ENCODE peak calls at places on chromosomes 6 and 20, in eight cellular contexts. G, R, P, V, O, C, A and J are unnamed samples.

GRCh38 chr6:111601875-111602274 is 3.8 kb downstream of the TRAF3IP2 start:
- DNase-seq in G (no peak), R (no peak), P (no peak), V (no peak), O (peak), C (no peak), A (no peak), J (no peak)

GRCh38 chr20:31630187-31630790 is 7.4 kb upstream of the COX4I2 start:
- DNase-seq in G (no peak), R (no peak), P (no peak), V (no peak), O (peak), C (no peak), A (no peak), J (no peak)

GRCh38 chr6:24974182-24975171 is 38.7 kb upstream of the RIPOR2 start:
- DNase-seq in G (no peak), R (no peak), P (no peak), V (no peak), O (peak), C (no peak), A (no peak), J (no peak)

GRCh38 chr6:142883011-142883410 is 62.0 kb downstream of the HIVEP2 start:
- DNase-seq in G (no peak), R (no peak), P (no peak), V (no peak), O (peak), C (no peak), A (no peak), J (no peak)

GRCh38 chr20:17431621-17432364 is 99.4 kb downstream of the BFSP1 start:
- DNase-seq in G (peak), R (no peak), P (peak), V (peak), O (peak), C (peak), A (no peak), J (no peak)

GRCh38 chr20:33933469-33933909 is 60.2 kb upstream of the RALY start:
- DNase-seq in G (peak), R (no peak), P (peak), V (peak), O (peak), C (peak), A (peak), J (no peak)

GRCh38 chr6:164911151-164911550 is 398.3 kb downstream of the C6orf118 start:
- DNase-seq in G (no peak), R (no peak), P (no peak), V (no peak), O (no peak), C (no peak), A (no peak), J (no peak)

GRCh38 chr6:71139249-71139648 is 149.4 kb upstream of the OGFRL1 start:
- DNase-seq in G (peak), R (no peak), P (no peak), V (no peak), O (peak), C (no peak), A (no peak), J (no peak)

GRCh38 chr6:133099573-133099972 is 141.6 kb upstream of the EYA4 start:
- DNase-seq in G (peak), R (no peak), P (no peak), V (no peak), O (peak), C (no peak), A (no peak), J (no peak)

GRCh38 chr6:149127212-149127611 is 190.3 kb upstream of the TAB2 start:
- DNase-seq in G (no peak), R (no peak), P (no peak), V (no peak), O (peak), C (no peak), A (no peak), J (no peak)

GRCh38 chr6:162416845-162417537 is 310.6 kb downstream of the PRKN start:
- DNase-seq in G (no peak), R (no peak), P (no peak), V (no peak), O (no peak), C (no peak), A (no peak), J (no peak)

GRCh38 chr6:14381225-14381887 is 263.8 kb downstream of the CD83 start:
- DNase-seq in G (no peak), R (no peak), P (peak), V (no peak), O (no peak), C (no peak), A (no peak), J (no peak)

GRCh38 chr6:44867561-44868334 is 460.4 kb upstream of the RUNX2 start:
- DNase-seq in G (no peak), R (no peak), P (no peak), V (no peak), O (no peak), C (no peak), A (no peak), J (no peak)

GRCh38 chr6:34958748-34959147 is 69.7 kb downstream of the ANKS1A start:
- DNase-seq in G (no peak), R (no peak), P (no peak), V (no peak), O (no peak), C (no peak), A (no peak), J (no peak)

GRCh38 chr6:105167987-105168386 is 11.8 kb downstream of the POPDC3 start:
- DNase-seq in G (no peak), R (no peak), P (no peak), V (no peak), O (no peak), C (no peak), A (no peak), J (no peak)

GRCh38 chr20:56360133-56360898 is 1.5 kb downstream of the FAM210B start:
- DNase-seq in G (no peak), R (no peak), P (no peak), V (no peak), O (no peak), C (no peak), A (no peak), J (no peak)

GRCh38 chr6:161400650-161401049 is 126.8 kb upstream of the AGPAT4 start:
- DNase-seq in G (no peak), R (no peak), P (no peak), V (no peak), O (no peak), C (no peak), A (no peak), J (no peak)

GRCh38 chr6:169273511-169273910 is 19.9 kb upstream of the THBS2 start:
- DNase-seq in G (no peak), R (no peak), P (no peak), V (no peak), O (no peak), C (no peak), A (no peak), J (no peak)

GRCh38 chr6:11430036-11430435 is 107.5 kb upstream of the TMEM170B start:
- DNase-seq in G (no peak), R (no peak), P (no peak), V (no peak), O (peak), C (no peak), A (no peak), J (no peak)

GRCh38 chr6:135753196-135753595 is 98.3 kb upstream of the PDE7B start:
- DNase-seq in G (no peak), R (no peak), P (no peak), V (no peak), O (no peak), C (no peak), A (no peak), J (no peak)

GRCh38 chr6:25998379-25998778 is 35.8 kb downstream of the TRIM38 start:
- DNase-seq in G (no peak), R (no peak), P (no peak), V (no peak), O (no peak), C (no peak), A (no peak), J (no peak)

GRCh38 chr6:39365281-39366074 is 43.0 kb upstream of the KCNK16 start:
- DNase-seq in G (peak), R (no peak), P (no peak), V (no peak), O (peak), C (no peak), A (no peak), J (no peak)

GRCh38 chr6:38776515-38776914 is 61.4 kb downstream of the DNAH8 start:
- DNase-seq in G (peak), R (no peak), P (no peak), V (no peak), O (peak), C (no peak), A (no peak), J (no peak)

GRCh38 chr6:53441035-53441493 is 92.3 kb upstream of the ELOVL5 start:
- DNase-seq in G (no peak), R (no peak), P (no peak), V (no peak), O (no peak), C (no peak), A (no peak), J (no peak)

DNA sequence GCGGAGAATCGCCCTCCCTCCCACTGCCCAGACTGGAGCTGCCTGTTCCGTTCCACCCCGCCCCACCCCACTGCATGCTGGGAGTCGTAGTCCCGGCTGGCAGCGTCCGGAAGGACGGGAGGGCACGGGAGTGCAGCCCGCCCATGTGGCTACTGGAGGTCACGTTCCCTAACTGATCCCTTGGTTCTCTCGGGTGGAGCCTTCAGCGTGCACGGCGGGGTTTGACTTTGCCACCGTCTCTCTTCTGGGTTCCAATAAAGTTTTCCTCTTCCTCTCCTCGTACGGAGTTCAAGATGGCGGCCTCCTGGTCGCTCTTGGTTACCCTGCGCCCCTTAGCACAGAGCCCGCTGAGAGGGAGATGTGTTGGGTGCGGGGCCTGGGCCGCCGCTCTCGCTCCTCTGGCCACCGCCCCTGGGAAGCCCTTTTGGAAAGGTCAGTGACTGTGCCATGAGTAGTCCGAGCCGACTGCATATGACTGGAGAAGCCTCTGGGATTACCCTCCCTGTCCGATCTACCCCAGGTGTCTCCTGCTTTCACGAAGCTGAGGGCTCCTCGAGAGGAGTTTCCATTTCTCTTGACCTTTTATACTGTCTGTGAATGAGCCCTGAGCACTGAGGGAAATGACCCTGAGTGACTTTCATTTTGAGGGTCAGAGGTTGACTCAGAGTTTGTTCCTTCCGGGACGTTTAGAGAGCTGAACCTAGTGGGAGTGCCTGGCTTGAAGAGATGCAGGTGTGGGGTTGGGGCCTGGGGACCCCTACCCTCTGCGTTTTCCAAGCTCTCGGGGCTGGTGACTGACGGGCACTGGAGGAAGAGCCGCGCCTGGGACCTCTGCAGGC is at the start of gene AFG1L:
- DNase-seq in G (peak), R (peak), P (peak), V (peak), O (peak), C (peak), A (peak), J (peak)
- TF ChIP-seq CTCF in G (no peak), R (no peak), P (no peak), V (no peak), O (no peak), C (no peak), A (peak), J (no peak)

GRCh38 chr6:152368761-152369624 is 268.2 kb downstream of the SYNE1 start:
- DNase-seq in G (no peak), R (no peak), P (no peak), V (peak), O (peak), C (no peak), A (no peak), J (no peak)

GRCh38 chr6:152360016-152360415 is 277.1 kb downstream of the SYNE1 start:
- DNase-seq in G (no peak), R (no peak), P (no peak), V (no peak), O (no peak), C (no peak), A (no peak), J (no peak)

DNA sequence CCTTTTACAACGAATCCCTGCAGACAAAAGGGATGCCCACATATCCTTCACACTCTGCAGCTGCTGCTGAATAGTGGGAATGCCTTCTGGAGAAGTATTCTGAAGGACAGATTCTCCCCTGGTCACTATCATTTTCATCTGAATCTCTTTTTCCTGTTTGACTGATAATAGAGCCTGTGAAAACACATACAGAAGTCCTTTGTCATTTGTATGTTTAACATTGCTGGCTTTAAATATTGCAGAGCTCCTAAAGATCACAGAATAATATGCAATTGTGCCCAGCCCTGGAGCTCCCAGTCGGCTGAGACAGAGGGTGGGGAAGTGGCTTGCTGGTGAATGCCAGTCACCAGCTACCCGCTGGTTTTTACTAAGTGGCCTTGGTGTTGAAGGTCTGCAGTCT is 272.3 kb downstream of the SYNE1 start:
- DNase-seq in G (no peak), R (no peak), P (no peak), V (no peak), O (no peak), C (no peak), A (no peak), J (no peak)
- TF ChIP-seq CTCF in G (no peak), R (no peak), P (no peak), V (no peak), O (no peak), C (no peak), A (no peak), J (no peak)

DNA sequence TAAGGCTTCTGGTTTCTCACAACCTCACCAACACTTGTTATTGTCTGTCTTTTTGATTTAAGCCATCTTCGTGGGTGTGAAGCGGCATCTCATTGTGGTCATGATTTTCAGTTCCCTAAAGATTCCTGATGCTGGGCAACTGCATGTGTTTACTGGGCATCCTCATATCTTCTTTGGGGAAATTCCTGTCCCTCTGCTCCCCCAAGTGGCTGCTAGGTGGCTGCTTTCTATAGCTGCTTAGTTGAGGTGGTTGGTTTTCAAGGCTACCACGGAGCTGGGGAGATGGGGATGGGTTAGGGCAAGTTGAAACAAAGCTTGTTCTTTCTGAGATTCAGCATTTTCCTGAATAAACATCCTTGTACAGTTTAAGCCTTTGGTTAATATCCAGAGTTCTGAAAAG is 403.9 kb upstream of the SULF2 start:
- DNase-seq in G (peak), R (no peak), P (peak), V (no peak), O (peak), C (peak), A (no peak), J (no peak)
- TF ChIP-seq CTCF in G (peak), R (peak), P (peak), V (peak), O (peak), C (no peak), A (no peak), J (peak)

DNA sequence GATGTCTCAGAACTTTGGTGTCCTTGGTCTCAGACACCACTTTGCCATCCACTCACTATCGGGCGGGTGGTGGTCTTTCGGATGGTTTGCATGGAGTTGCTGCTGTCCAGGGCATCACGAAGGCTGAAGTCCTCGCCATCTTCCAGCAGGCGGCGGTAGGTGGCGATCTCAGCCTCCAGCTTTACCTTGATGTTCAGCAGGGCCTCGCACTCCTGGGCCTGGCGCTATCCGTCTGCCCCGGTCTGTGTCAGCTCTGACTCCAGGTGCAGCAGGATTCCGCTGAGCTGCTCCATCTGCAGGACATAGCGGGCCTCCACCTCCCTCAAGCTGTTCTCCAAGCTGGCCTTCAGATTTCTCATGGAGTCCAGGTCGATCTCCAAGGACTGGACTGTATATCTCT is 36.0 kb downstream of the ZNF311 start:
- DNase-seq in G (no peak), R (no peak), P (peak), V (no peak), O (no peak), C (peak), A (no peak), J (no peak)
- TF ChIP-seq CTCF in G (peak), R (no peak), P (peak), V (no peak), O (peak), C (no peak), A (no peak), J (no peak)

GRCh38 chr20:35604444-35604750 is 11.2 kb upstream of the SPAG4 start:
- DNase-seq in G (no peak), R (no peak), P (peak), V (no peak), O (peak), C (peak), A (no peak), J (no peak)
- TF ChIP-seq CTCF in G (peak), R (peak), P (peak), V (no peak), O (peak), C (peak), A (no peak), J (peak)

GRCh38 chr6:154371337-154371736 is 14.7 kb upstream of the IPCEF1 start:
- DNase-seq in G (no peak), R (no peak), P (no peak), V (no peak), O (no peak), C (no peak), A (no peak), J (no peak)

GRCh38 chr6:154373971-154374370 is 17.4 kb upstream of the IPCEF1 start:
- DNase-seq in G (no peak), R (no peak), P (no peak), V (no peak), O (no peak), C (no peak), A (no peak), J (no peak)

GRCh38 chr6:154367333-154367732 is 10.7 kb upstream of the IPCEF1 start:
- DNase-seq in G (no peak), R (no peak), P (no peak), V (no peak), O (no peak), C (no peak), A (no peak), J (no peak)

GRCh38 chr6:154367839-154368695 is 11.5 kb upstream of the IPCEF1 start:
- DNase-seq in G (no peak), R (no peak), P (no peak), V (no peak), O (peak), C (no peak), A (no peak), J (no peak)

GRCh38 chr6:154370545-154370944 is 13.9 kb upstream of the IPCEF1 start:
- DNase-seq in G (peak), R (peak), P (peak), V (no peak), O (peak), C (no peak), A (no peak), J (no peak)
- TF ChIP-seq CTCF in G (peak), R (peak), P (peak), V (peak), O (peak), C (no peak), A (no peak), J (peak)

GRCh38 chr20:20525756-20526155 is 157.9 kb downstream of the INSM1 start:
- DNase-seq in G (no peak), R (no peak), P (no peak), V (no peak), O (no peak), C (no peak), A (no peak), J (no peak)
- TF ChIP-seq CTCF in G (no peak), R (no peak), P (no peak), V (no peak), O (no peak), C (no peak), A (no peak), J (no peak)

GRCh38 chr20:49210750-49211110 is 8.5 kb upstream of the DDX27 start:
- DNase-seq in G (no peak), R (no peak), P (no peak), V (no peak), O (no peak), C (no peak), A (no peak), J (no peak)

GRCh38 chr20:49203011-49203410 is 14.9 kb upstream of the STAU1 start:
- DNase-seq in G (no peak), R (no peak), P (no peak), V (no peak), O (no peak), C (no peak), A (no peak), J (no peak)

GRCh38 chr20:49210101-49210749 is 9.0 kb upstream of the DDX27 start:
- DNase-seq in G (no peak), R (no peak), P (no peak), V (no peak), O (no peak), C (no peak), A (no peak), J (no peak)

GRCh38 chr20:49203746-49204145 is 15.5 kb upstream of the DDX27 start:
- DNase-seq in G (no peak), R (no peak), P (no peak), V (no peak), O (no peak), C (no peak), A (no peak), J (no peak)

DNA sequence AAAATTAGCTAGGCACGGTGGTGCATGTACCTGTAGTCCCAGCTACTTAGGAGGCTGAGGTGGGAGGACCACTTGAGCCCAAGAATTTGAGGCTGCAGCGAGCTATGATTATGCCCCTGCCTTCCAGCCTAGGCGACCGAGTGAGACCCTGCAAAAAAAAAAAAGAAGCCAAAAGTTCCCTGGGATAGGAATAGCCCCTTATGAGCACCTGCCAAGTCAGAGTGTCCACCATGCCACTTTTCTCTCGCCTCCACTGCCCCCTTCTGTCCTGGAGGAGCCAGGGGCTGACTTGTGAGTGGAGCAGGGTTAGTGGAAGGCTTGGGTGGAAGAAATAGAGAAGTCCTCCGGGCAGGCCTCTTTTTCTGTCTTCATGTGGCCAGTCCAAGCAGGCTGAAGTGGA is 12.1 kb upstream of the DDX27 start:
- DNase-seq in G (no peak), R (no peak), P (peak), V (no peak), O (no peak), C (peak), A (no peak), J (no peak)
- TF ChIP-seq CTCF in G (peak), R (peak), P (peak), V (no peak), O (peak), C (no peak), A (no peak), J (no peak)

GRCh38 chr20:57369601-57370000 is 18.5 kb downstream of the RAE1 start:
- DNase-seq in G (no peak), R (no peak), P (no peak), V (no peak), O (no peak), C (no peak), A (no peak), J (no peak)
- TF ChIP-seq CTCF in G (no peak), R (no peak), P (no peak), V (no peak), O (no peak), C (no peak), A (no peak), J (no peak)

GRCh38 chr20:23285536-23285935 is 65.1 kb upstream of the NXT1 start:
- DNase-seq in G (no peak), R (no peak), P (no peak), V (no peak), O (no peak), C (no peak), A (no peak), J (peak)
- TF ChIP-seq CTCF in G (no peak), R (no peak), P (no peak), V (no peak), O (no peak), C (no peak), A (no peak), J (no peak)